ENCODE peak calls at places on chromosomes 2 and 18, in eight cellular contexts. One of them, this sample, is unnamed.

GRCh38 chr2:64722645-64723044 is 68.9 kb upstream of the SERTAD2 start:
- DNase-seq in cardiac fibroblast: no peak
- DNase-seq in mammary epithelial cell: no peak
- DNase-seq in neural progenitor cell: no peak
- DNase-seq in HFFc6: no peak
- DNase-seq in brain microvascular endothelial cell: no peak
- DNase-seq in fibroblast of pulmonary artery: no peak
- DNase-seq in Peyer's patch: no peak
- DNase-seq in this sample: no peak

GRCh38 chr2:191231995-191232394 is 13.2 kb upstream of the MYO1B start:
- DNase-seq in cardiac fibroblast: peak; percentile 70
- DNase-seq in HFFc6: peak; percentile 39
- DNase-seq in brain microvascular endothelial cell: no peak
- DNase-seq in neural progenitor cell: peak; percentile 19
- DNase-seq in mammary epithelial cell: no peak
- DNase-seq in fibroblast of pulmonary artery: peak; percentile 63
- DNase-seq in Peyer's patch: no peak
- DNase-seq in this sample: peak; percentile 84

GRCh38 chr2:65491381-65491903 is 59.0 kb upstream of the SPRED2 start:
- DNase-seq in mammary epithelial cell: peak; percentile 52
- DNase-seq in cardiac fibroblast: no peak
- DNase-seq in HFFc6: no peak
- DNase-seq in fibroblast of pulmonary artery: no peak
- DNase-seq in brain microvascular endothelial cell: peak; percentile 46
- DNase-seq in neural progenitor cell: no peak
- DNase-seq in Peyer's patch: no peak
- DNase-seq in this sample: no peak

GRCh38 chr2:234133004-234133403 is 82.5 kb downstream of the SPP2 start:
- DNase-seq in mammary epithelial cell: peak; percentile 99
- DNase-seq in HFFc6: peak; percentile 57
- DNase-seq in brain microvascular endothelial cell: no peak
- DNase-seq in fibroblast of pulmonary artery: no peak
- DNase-seq in Peyer's patch: no peak
- DNase-seq in neural progenitor cell: no peak
- DNase-seq in cardiac fibroblast: no peak
- DNase-seq in this sample: peak; percentile 39

GRCh38 chr2:29220506-29221270 is 105.5 kb downstream of the CLIP4 start:
- DNase-seq in fibroblast of pulmonary artery: no peak
- DNase-seq in neural progenitor cell: no peak
- DNase-seq in HFFc6: no peak
- DNase-seq in brain microvascular endothelial cell: no peak
- DNase-seq in cardiac fibroblast: no peak
- DNase-seq in Peyer's patch: no peak
- DNase-seq in mammary epithelial cell: no peak
- DNase-seq in this sample: no peak

GRCh38 chr18:62812891-62813290 is 97.5 kb downstream of the PHLPP1 start:
- DNase-seq in brain microvascular endothelial cell: no peak
- DNase-seq in fibroblast of pulmonary artery: no peak
- DNase-seq in mammary epithelial cell: no peak
- DNase-seq in Peyer's patch: no peak
- DNase-seq in cardiac fibroblast: no peak
- DNase-seq in neural progenitor cell: no peak
- DNase-seq in HFFc6: no peak
- DNase-seq in this sample: no peak

GRCh38 chr18:11994346-11994707 is 13.0 kb downstream of the IMPA2 start:
- DNase-seq in cardiac fibroblast: peak; percentile 93
- DNase-seq in fibroblast of pulmonary artery: peak; percentile 88
- DNase-seq in mammary epithelial cell: peak; percentile 25
- DNase-seq in Peyer's patch: no peak
- DNase-seq in neural progenitor cell: no peak
- DNase-seq in brain microvascular endothelial cell: peak; percentile 28
- DNase-seq in HFFc6: peak; percentile 67
- DNase-seq in this sample: peak; percentile 90

GRCh38 chr2:212227755-212228154 is 310.8 kb downstream of the ERBB4 start:
- DNase-seq in Peyer's patch: no peak
- DNase-seq in mammary epithelial cell: peak; percentile 70
- DNase-seq in cardiac fibroblast: peak; percentile 89
- DNase-seq in neural progenitor cell: no peak
- DNase-seq in HFFc6: peak; percentile 6
- DNase-seq in fibroblast of pulmonary artery: peak; percentile 92
- DNase-seq in brain microvascular endothelial cell: peak; percentile 92
- DNase-seq in this sample: peak; percentile 93

GRCh38 chr18:57657566-57657965 is 35.9 kb upstream of the NARS1 start:
- DNase-seq in HFFc6: no peak
- DNase-seq in Peyer's patch: no peak
- DNase-seq in brain microvascular endothelial cell: no peak
- DNase-seq in mammary epithelial cell: no peak
- DNase-seq in neural progenitor cell: no peak
- DNase-seq in fibroblast of pulmonary artery: peak; percentile 23
- DNase-seq in cardiac fibroblast: no peak
- DNase-seq in this sample: peak; percentile 30

GRCh38 chr2:217418090-217418489 is 558.2 kb upstream of the TNP1 start:
- DNase-seq in HFFc6: peak; percentile 90
- DNase-seq in Peyer's patch: no peak
- DNase-seq in neural progenitor cell: no peak
- DNase-seq in fibroblast of pulmonary artery: no peak
- DNase-seq in mammary epithelial cell: no peak
- DNase-seq in cardiac fibroblast: no peak
- DNase-seq in brain microvascular endothelial cell: peak; percentile 40
- DNase-seq in this sample: peak; percentile 48

GRCh38 chr2:161165266-161165665 is 5.0 kb downstream of the TANK start:
- DNase-seq in brain microvascular endothelial cell: no peak
- DNase-seq in Peyer's patch: no peak
- DNase-seq in mammary epithelial cell: peak; percentile 19
- DNase-seq in cardiac fibroblast: peak; percentile 78
- DNase-seq in neural progenitor cell: no peak
- DNase-seq in HFFc6: peak; percentile 35
- DNase-seq in fibroblast of pulmonary artery: peak; percentile 82
- DNase-seq in this sample: peak; percentile 59

GRCh38 chr2:223882715-223883114 is 45.3 kb upstream of the AP1S3 start:
- DNase-seq in brain microvascular endothelial cell: no peak
- DNase-seq in Peyer's patch: no peak
- DNase-seq in fibroblast of pulmonary artery: no peak
- DNase-seq in HFFc6: no peak
- DNase-seq in cardiac fibroblast: no peak
- DNase-seq in neural progenitor cell: no peak
- DNase-seq in mammary epithelial cell: no peak
- DNase-seq in this sample: no peak

GRCh38 chr2:223888251-223888650 is 50.9 kb upstream of the AP1S3 start:
- DNase-seq in HFFc6: no peak
- DNase-seq in Peyer's patch: no peak
- DNase-seq in cardiac fibroblast: no peak
- DNase-seq in brain microvascular endothelial cell: no peak
- DNase-seq in fibroblast of pulmonary artery: no peak
- DNase-seq in mammary epithelial cell: no peak
- DNase-seq in neural progenitor cell: no peak
- DNase-seq in this sample: no peak

GRCh38 chr2:223887127-223887526 is 49.7 kb upstream of the AP1S3 start:
- DNase-seq in brain microvascular endothelial cell: no peak
- DNase-seq in neural progenitor cell: no peak
- DNase-seq in Peyer's patch: no peak
- DNase-seq in fibroblast of pulmonary artery: no peak
- DNase-seq in cardiac fibroblast: no peak
- DNase-seq in mammary epithelial cell: peak; percentile 69
- DNase-seq in HFFc6: no peak
- DNase-seq in this sample: no peak

GRCh38 chr2:223880779-223881178 is 43.4 kb upstream of the AP1S3 start:
- DNase-seq in Peyer's patch: no peak
- DNase-seq in brain microvascular endothelial cell: no peak
- DNase-seq in cardiac fibroblast: no peak
- DNase-seq in neural progenitor cell: no peak
- DNase-seq in mammary epithelial cell: no peak
- DNase-seq in HFFc6: no peak
- DNase-seq in fibroblast of pulmonary artery: no peak
- DNase-seq in this sample: peak; percentile 17

GRCh38 chr2:223884399-223884798 is 47.0 kb upstream of the AP1S3 start:
- DNase-seq in Peyer's patch: no peak
- DNase-seq in HFFc6: peak; percentile 68
- DNase-seq in fibroblast of pulmonary artery: peak; percentile 40
- DNase-seq in cardiac fibroblast: peak; percentile 76
- DNase-seq in neural progenitor cell: no peak
- DNase-seq in brain microvascular endothelial cell: peak; percentile 21
- DNase-seq in mammary epithelial cell: no peak
- DNase-seq in this sample: peak; percentile 67
- TF ChIP-seq CTCF in Peyer's patch: no peak
- TF ChIP-seq CTCF in HFFc6: no peak
- TF ChIP-seq CTCF in fibroblast of pulmonary artery: no peak
- TF ChIP-seq CTCF in cardiac fibroblast: no peak
- TF ChIP-seq CTCF in neural progenitor cell: no peak
- TF ChIP-seq CTCF in brain microvascular endothelial cell: no peak
- TF ChIP-seq CTCF in mammary epithelial cell: no peak
- TF ChIP-seq CTCF in this sample: no peak

GRCh38 chr2:62412347-62412742 is 93.7 kb downstream of the TMEM17 start:
- DNase-seq in fibroblast of pulmonary artery: no peak
- DNase-seq in mammary epithelial cell: peak; percentile 65
- DNase-seq in brain microvascular endothelial cell: no peak
- DNase-seq in HFFc6: no peak
- DNase-seq in cardiac fibroblast: no peak
- DNase-seq in neural progenitor cell: no peak
- DNase-seq in Peyer's patch: no peak
- DNase-seq in this sample: no peak

GRCh38 chr2:62409442-62409841 is 96.6 kb downstream of the TMEM17 start:
- DNase-seq in brain microvascular endothelial cell: peak; percentile 27
- DNase-seq in fibroblast of pulmonary artery: no peak
- DNase-seq in neural progenitor cell: no peak
- DNase-seq in mammary epithelial cell: peak; percentile 44
- DNase-seq in HFFc6: peak; percentile 26
- DNase-seq in Peyer's patch: no peak
- DNase-seq in cardiac fibroblast: peak; percentile 61
- DNase-seq in this sample: peak; percentile 65

GRCh38 chr2:62410926-62411456 is 95.0 kb downstream of the TMEM17 start:
- DNase-seq in HFFc6: no peak
- DNase-seq in cardiac fibroblast: no peak
- DNase-seq in mammary epithelial cell: peak; percentile 21
- DNase-seq in neural progenitor cell: no peak
- DNase-seq in Peyer's patch: no peak
- DNase-seq in brain microvascular endothelial cell: no peak
- DNase-seq in fibroblast of pulmonary artery: no peak
- DNase-seq in this sample: peak; percentile 4

GRCh38 chr2:62407838-62408589 is 98.0 kb downstream of the TMEM17 start:
- DNase-seq in fibroblast of pulmonary artery: peak; percentile 7
- DNase-seq in neural progenitor cell: no peak
- DNase-seq in Peyer's patch: no peak
- DNase-seq in HFFc6: no peak
- DNase-seq in cardiac fibroblast: no peak
- DNase-seq in brain microvascular endothelial cell: no peak
- DNase-seq in mammary epithelial cell: no peak
- DNase-seq in this sample: peak; percentile 49

DNA sequence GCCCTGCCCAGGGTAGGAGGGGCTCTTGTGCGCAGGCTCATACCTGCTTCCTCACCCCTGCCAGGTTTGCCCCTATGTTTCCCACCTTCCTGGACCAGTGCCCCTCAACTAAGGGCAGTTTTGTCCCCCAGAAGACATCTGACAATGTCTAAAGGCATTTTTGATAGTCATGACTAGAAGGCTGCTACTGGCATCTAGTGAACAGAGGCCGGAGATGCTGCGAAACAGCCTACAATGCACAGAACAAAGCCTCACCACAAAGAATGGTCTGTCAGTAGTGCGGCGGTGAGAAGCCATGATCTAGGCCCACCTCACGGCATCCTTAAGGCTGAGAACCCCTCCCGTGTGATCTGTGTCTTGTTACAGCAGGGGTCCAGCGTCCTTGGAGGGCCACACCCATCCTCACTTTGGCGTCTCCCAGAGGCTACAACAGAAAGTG is 96.0 kb downstream of the TMEM17 start:
- DNase-seq in cardiac fibroblast: no peak
- DNase-seq in mammary epithelial cell: no peak
- DNase-seq in brain microvascular endothelial cell: no peak
- DNase-seq in HFFc6: no peak
- DNase-seq in neural progenitor cell: peak; percentile 57
- DNase-seq in Peyer's patch: no peak
- DNase-seq in fibroblast of pulmonary artery: peak; percentile 14
- DNase-seq in this sample: no peak
- TF ChIP-seq CTCF in cardiac fibroblast: no peak
- TF ChIP-seq CTCF in mammary epithelial cell: no peak
- TF ChIP-seq CTCF in brain microvascular endothelial cell: peak; percentile 47
- TF ChIP-seq CTCF in HFFc6: no peak
- TF ChIP-seq CTCF in neural progenitor cell: peak; percentile 45
- TF ChIP-seq CTCF in Peyer's patch: no peak
- TF ChIP-seq CTCF in fibroblast of pulmonary artery: peak; percentile 12
- TF ChIP-seq CTCF in this sample: no peak

DNA sequence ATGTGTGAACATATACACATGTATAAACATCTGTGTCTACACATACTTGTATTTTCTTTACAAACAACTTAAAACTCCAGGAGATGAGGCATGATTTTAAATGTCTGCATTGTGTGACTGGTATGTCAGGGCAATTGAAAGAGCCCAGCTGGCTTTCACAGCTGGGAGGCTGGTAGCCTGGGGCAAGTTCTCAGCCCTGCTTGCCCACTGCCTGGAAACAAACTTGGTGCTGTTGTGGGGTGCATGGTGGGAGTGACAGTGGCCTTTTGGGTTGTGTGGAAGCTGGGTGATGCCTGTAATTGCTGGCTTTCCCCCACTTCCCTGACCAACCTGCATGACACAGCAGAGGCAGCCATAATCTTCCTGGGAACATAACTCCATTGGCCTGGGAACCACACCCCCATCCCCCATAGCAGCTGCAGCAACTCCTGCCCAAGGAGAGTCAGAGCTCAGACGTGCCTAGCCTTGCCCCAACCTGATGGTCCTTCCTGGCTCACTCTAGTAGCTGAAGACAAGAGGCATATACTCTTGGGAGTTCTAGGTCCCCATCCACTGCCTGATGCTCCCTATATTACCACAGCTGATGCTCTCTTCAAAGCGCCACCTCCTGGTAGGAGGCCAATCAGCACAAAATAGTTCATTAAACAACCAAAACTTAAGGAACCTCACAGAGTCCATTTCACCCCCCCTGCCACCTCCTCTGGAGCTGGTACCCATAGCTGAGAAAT is 158.4 kb downstream of the CERS6 start:
- DNase-seq in brain microvascular endothelial cell: no peak
- DNase-seq in fibroblast of pulmonary artery: no peak
- DNase-seq in mammary epithelial cell: peak; percentile 96
- DNase-seq in HFFc6: no peak
- DNase-seq in cardiac fibroblast: no peak
- DNase-seq in neural progenitor cell: no peak
- DNase-seq in Peyer's patch: no peak
- DNase-seq in this sample: no peak
- TF ChIP-seq CTCF in brain microvascular endothelial cell: peak; percentile 43
- TF ChIP-seq CTCF in fibroblast of pulmonary artery: peak; percentile 17
- TF ChIP-seq CTCF in mammary epithelial cell: peak; percentile 42
- TF ChIP-seq CTCF in HFFc6: peak; percentile 50
- TF ChIP-seq CTCF in cardiac fibroblast: peak; percentile 31
- TF ChIP-seq CTCF in neural progenitor cell: peak; percentile 10
- TF ChIP-seq CTCF in Peyer's patch: no peak
- TF ChIP-seq CTCF in this sample: peak; percentile 32

DNA sequence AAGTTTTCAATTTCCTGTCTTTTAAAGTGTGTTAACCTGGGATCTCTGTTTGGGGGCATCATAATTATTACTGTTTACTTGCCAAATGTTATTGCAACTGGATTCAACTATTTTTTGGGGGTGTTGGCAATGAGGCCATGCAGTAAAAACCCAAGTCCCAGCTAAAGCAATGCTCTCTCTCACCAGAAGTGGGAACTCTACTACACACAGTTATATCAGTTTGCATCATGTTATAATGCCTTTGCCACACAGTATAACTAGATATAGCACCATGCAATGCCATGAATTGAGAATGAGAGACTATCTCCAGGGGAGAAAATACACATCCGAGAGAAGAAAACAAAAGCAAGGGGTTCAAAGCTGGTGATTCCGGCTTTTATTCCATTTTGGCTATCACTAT is 79.0 kb downstream of the GCA start:
- DNase-seq in cardiac fibroblast: no peak
- DNase-seq in brain microvascular endothelial cell: no peak
- DNase-seq in HFFc6: no peak
- DNase-seq in Peyer's patch: no peak
- DNase-seq in mammary epithelial cell: no peak
- DNase-seq in fibroblast of pulmonary artery: no peak
- DNase-seq in neural progenitor cell: no peak
- DNase-seq in this sample: no peak
- TF ChIP-seq CTCF in cardiac fibroblast: no peak
- TF ChIP-seq CTCF in brain microvascular endothelial cell: peak; percentile 40
- TF ChIP-seq CTCF in HFFc6: no peak
- TF ChIP-seq CTCF in Peyer's patch: no peak
- TF ChIP-seq CTCF in mammary epithelial cell: peak; percentile 22
- TF ChIP-seq CTCF in fibroblast of pulmonary artery: no peak
- TF ChIP-seq CTCF in neural progenitor cell: peak; percentile 9
- TF ChIP-seq CTCF in this sample: no peak

This sample was measured in fibroblast of mammary gland.